ENCODE peak calls at places on chromosome 1, in eight cellular contexts. One of them, this sample, is unnamed.

GRCh38 chr1:221887091-221887746 is 145.3 kb upstream of the DUSP10 start:
- DNase-seq in RWPE1: peak; percentile 93
- DNase-seq in GM23338: no peak
- DNase-seq in choroid plexus epithelial cell: peak; percentile 62
- DNase-seq in activated B cell treated with CpG ODN at 0.5 μM for 24 hours: no peak
- DNase-seq in fibroblast of lung: peak; percentile 90
- DNase-seq in right lobe of liver: peak; percentile 56
- DNase-seq in psoas muscle: peak; percentile 92
- DNase-seq in this sample: no peak

GRCh38 chr1:21491483-21492170 is 17.6 kb upstream of the ALPL start:
- DNase-seq in RWPE1: no peak
- DNase-seq in GM23338: no peak
- DNase-seq in choroid plexus epithelial cell: peak; percentile 44
- DNase-seq in activated B cell treated with CpG ODN at 0.5 μM for 24 hours: no peak
- DNase-seq in fibroblast of lung: no peak
- DNase-seq in right lobe of liver: no peak
- DNase-seq in psoas muscle: no peak
- DNase-seq in this sample: no peak

GRCh38 chr1:245604979-245605378 is 450.2 kb downstream of the KIF26B start:
- DNase-seq in RWPE1: no peak
- DNase-seq in GM23338: no peak
- DNase-seq in choroid plexus epithelial cell: peak; percentile 63
- DNase-seq in activated B cell treated with CpG ODN at 0.5 μM for 24 hours: no peak
- DNase-seq in fibroblast of lung: peak; percentile 30
- DNase-seq in right lobe of liver: no peak
- DNase-seq in psoas muscle: no peak
- DNase-seq in this sample: no peak

GRCh38 chr1:161733526-161733925 is 12.2 kb downstream of the FCRLB start:
- DNase-seq in RWPE1: peak; percentile 68
- DNase-seq in GM23338: no peak
- DNase-seq in choroid plexus epithelial cell: peak; percentile 90
- DNase-seq in activated B cell treated with CpG ODN at 0.5 μM for 24 hours: no peak
- DNase-seq in fibroblast of lung: peak; percentile 89
- DNase-seq in right lobe of liver: no peak
- DNase-seq in psoas muscle: no peak
- DNase-seq in this sample: no peak

GRCh38 chr1:244843148-244843978 is 7.9 kb downstream of the COX20 start:
- DNase-seq in RWPE1: no peak
- DNase-seq in GM23338: no peak
- DNase-seq in choroid plexus epithelial cell: no peak
- DNase-seq in activated B cell treated with CpG ODN at 0.5 μM for 24 hours: no peak
- DNase-seq in fibroblast of lung: no peak
- DNase-seq in right lobe of liver: no peak
- DNase-seq in psoas muscle: no peak
- DNase-seq in this sample: no peak

GRCh38 chr1:31760422-31760900 is 3.7 kb downstream of the ADGRB2 start:
- DNase-seq in RWPE1: no peak
- DNase-seq in GM23338: peak; percentile 72
- DNase-seq in choroid plexus epithelial cell: no peak
- DNase-seq in activated B cell treated with CpG ODN at 0.5 μM for 24 hours: no peak
- DNase-seq in fibroblast of lung: peak; percentile 18
- DNase-seq in right lobe of liver: no peak
- DNase-seq in psoas muscle: no peak
- DNase-seq in this sample: no peak

GRCh38 chr1:204408074-204408507 is 3.5 kb downstream of the PPP1R15B start:
- DNase-seq in RWPE1: peak; percentile 59
- DNase-seq in GM23338: peak; percentile 14
- DNase-seq in choroid plexus epithelial cell: peak; percentile 83
- DNase-seq in activated B cell treated with CpG ODN at 0.5 μM for 24 hours: no peak
- DNase-seq in fibroblast of lung: peak; percentile 80
- DNase-seq in right lobe of liver: peak; percentile 80
- DNase-seq in psoas muscle: peak; percentile 85
- DNase-seq in this sample: no peak

GRCh38 chr1:185363205-185363604 is 46.2 kb upstream of the IVNS1ABP start:
- DNase-seq in RWPE1: no peak
- DNase-seq in GM23338: no peak
- DNase-seq in choroid plexus epithelial cell: peak; percentile 39
- DNase-seq in activated B cell treated with CpG ODN at 0.5 μM for 24 hours: no peak
- DNase-seq in fibroblast of lung: peak; percentile 13
- DNase-seq in right lobe of liver: no peak
- DNase-seq in psoas muscle: no peak
- DNase-seq in this sample: no peak

GRCh38 chr1:204418174-204419063 is 6.8 kb upstream of the PPP1R15B start:
- DNase-seq in RWPE1: no peak
- DNase-seq in GM23338: no peak
- DNase-seq in choroid plexus epithelial cell: peak; percentile 27
- DNase-seq in activated B cell treated with CpG ODN at 0.5 μM for 24 hours: no peak
- DNase-seq in fibroblast of lung: peak; percentile 57
- DNase-seq in right lobe of liver: no peak
- DNase-seq in psoas muscle: no peak
- DNase-seq in this sample: peak; percentile 57

GRCh38 chr1:30955448-30956015 is 47.0 kb upstream of the SDC3 start:
- DNase-seq in RWPE1: no peak
- DNase-seq in GM23338: no peak
- DNase-seq in choroid plexus epithelial cell: peak; percentile 37
- DNase-seq in activated B cell treated with CpG ODN at 0.5 μM for 24 hours: no peak
- DNase-seq in fibroblast of lung: peak; percentile 78
- DNase-seq in right lobe of liver: no peak
- DNase-seq in psoas muscle: no peak
- DNase-seq in this sample: no peak

GRCh38 chr1:52880226-52880625 is 37.7 kb downstream of the ZYG11A start:
- DNase-seq in RWPE1: no peak
- DNase-seq in GM23338: no peak
- DNase-seq in choroid plexus epithelial cell: no peak
- DNase-seq in activated B cell treated with CpG ODN at 0.5 μM for 24 hours: no peak
- DNase-seq in fibroblast of lung: no peak
- DNase-seq in right lobe of liver: no peak
- DNase-seq in psoas muscle: no peak
- DNase-seq in this sample: no peak

GRCh38 chr1:186982116-186982515 is 153.4 kb downstream of the PLA2G4A start:
- DNase-seq in RWPE1: no peak
- DNase-seq in GM23338: no peak
- DNase-seq in choroid plexus epithelial cell: no peak
- DNase-seq in activated B cell treated with CpG ODN at 0.5 μM for 24 hours: no peak
- DNase-seq in fibroblast of lung: no peak
- DNase-seq in right lobe of liver: no peak
- DNase-seq in psoas muscle: no peak
- DNase-seq in this sample: no peak

GRCh38 chr1:2300851-2301606 is 72.9 kb downstream of the SKI start:
- DNase-seq in RWPE1: no peak
- DNase-seq in GM23338: no peak
- DNase-seq in choroid plexus epithelial cell: peak; percentile 64
- DNase-seq in activated B cell treated with CpG ODN at 0.5 μM for 24 hours: peak; percentile 86
- DNase-seq in fibroblast of lung: peak; percentile 37
- DNase-seq in right lobe of liver: no peak
- DNase-seq in psoas muscle: peak; percentile 89
- DNase-seq in this sample: peak; percentile 80

GRCh38 chr1:26287033-26287711 is 7.3 kb downstream of the SH3BGRL3 start:
- DNase-seq in RWPE1: no peak
- DNase-seq in GM23338: no peak
- DNase-seq in choroid plexus epithelial cell: no peak
- DNase-seq in activated B cell treated with CpG ODN at 0.5 μM for 24 hours: peak; percentile 55
- DNase-seq in fibroblast of lung: no peak
- DNase-seq in right lobe of liver: no peak
- DNase-seq in psoas muscle: peak; percentile 85
- DNase-seq in this sample: peak; percentile 58

GRCh38 chr1:166133276-166133841 is 33.4 kb downstream of the FAM78B start:
- DNase-seq in RWPE1: no peak
- DNase-seq in GM23338: peak; percentile 52
- DNase-seq in choroid plexus epithelial cell: peak; percentile 3
- DNase-seq in activated B cell treated with CpG ODN at 0.5 μM for 24 hours: no peak
- DNase-seq in fibroblast of lung: no peak
- DNase-seq in right lobe of liver: no peak
- DNase-seq in psoas muscle: no peak
- DNase-seq in this sample: peak; percentile 22

GRCh38 chr1:91502882-91503184 is 2.2 kb downstream of the CDC7 start:
- DNase-seq in RWPE1: no peak
- DNase-seq in GM23338: no peak
- DNase-seq in choroid plexus epithelial cell: peak; percentile 41
- DNase-seq in activated B cell treated with CpG ODN at 0.5 μM for 24 hours: no peak
- DNase-seq in fibroblast of lung: peak; percentile 46
- DNase-seq in right lobe of liver: no peak
- DNase-seq in psoas muscle: no peak
- DNase-seq in this sample: no peak

GRCh38 chr1:91500756-91501526 is at the start of gene CDC7:
- DNase-seq in RWPE1: peak; percentile 93
- DNase-seq in GM23338: peak; percentile 95
- DNase-seq in choroid plexus epithelial cell: peak; percentile 93
- DNase-seq in activated B cell treated with CpG ODN at 0.5 μM for 24 hours: peak; percentile 83
- DNase-seq in fibroblast of lung: peak; percentile 85
- DNase-seq in right lobe of liver: peak; percentile 90
- DNase-seq in psoas muscle: peak; percentile 94
- DNase-seq in this sample: peak; percentile 93

GRCh38 chr1:91502138-91502881 is 1.7 kb downstream of the CDC7 start:
- DNase-seq in RWPE1: no peak
- DNase-seq in GM23338: no peak
- DNase-seq in choroid plexus epithelial cell: no peak
- DNase-seq in activated B cell treated with CpG ODN at 0.5 μM for 24 hours: no peak
- DNase-seq in fibroblast of lung: no peak
- DNase-seq in right lobe of liver: no peak
- DNase-seq in psoas muscle: no peak
- DNase-seq in this sample: no peak

GRCh38 chr1:91499904-91500755 is 521 bp upstream of the CDC7 start:
- DNase-seq in RWPE1: no peak
- DNase-seq in GM23338: peak; percentile 24
- DNase-seq in choroid plexus epithelial cell: no peak
- DNase-seq in activated B cell treated with CpG ODN at 0.5 μM for 24 hours: no peak
- DNase-seq in fibroblast of lung: no peak
- DNase-seq in right lobe of liver: no peak
- DNase-seq in psoas muscle: no peak
- DNase-seq in this sample: no peak

DNA sequence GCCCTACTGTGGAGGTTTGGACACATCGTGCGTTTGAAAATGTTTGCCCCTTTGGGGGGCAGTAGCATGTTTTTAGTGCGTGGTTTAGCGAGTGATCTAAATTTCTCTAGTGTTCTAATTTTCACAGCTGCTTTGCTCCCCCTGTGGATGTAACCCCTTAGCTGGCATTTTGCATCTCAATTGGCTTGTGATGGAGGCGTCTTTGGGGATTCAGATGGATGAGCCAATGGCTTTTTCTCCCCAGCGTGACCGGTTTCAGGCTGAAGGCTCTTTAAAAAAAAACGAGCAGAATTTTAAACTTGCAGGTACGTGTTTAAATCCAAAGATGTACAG is 842 bp downstream of the CDC7 start:
- DNase-seq in RWPE1: peak; percentile 52
- DNase-seq in GM23338: peak; percentile 70
- DNase-seq in choroid plexus epithelial cell: peak; percentile 55
- DNase-seq in activated B cell treated with CpG ODN at 0.5 μM for 24 hours: no peak
- DNase-seq in fibroblast of lung: peak; percentile 58
- DNase-seq in right lobe of liver: no peak
- DNase-seq in psoas muscle: no peak
- DNase-seq in this sample: peak; percentile 25
- TF ChIP-seq CTCF in RWPE1: peak; percentile 10
- TF ChIP-seq CTCF in GM23338: no peak
- TF ChIP-seq CTCF in choroid plexus epithelial cell: no peak
- TF ChIP-seq CTCF in activated B cell treated with CpG ODN at 0.5 μM for 24 hours: no peak
- TF ChIP-seq CTCF in fibroblast of lung: no peak
- TF ChIP-seq CTCF in right lobe of liver: no peak
- TF ChIP-seq CTCF in psoas muscle: no peak
- TF ChIP-seq CTCF in this sample: no peak

GRCh38 chr1:154478639-154479038 is 23.4 kb upstream of the TDRD10 start:
- DNase-seq in RWPE1: no peak
- DNase-seq in GM23338: peak; percentile 52
- DNase-seq in choroid plexus epithelial cell: peak; percentile 49
- DNase-seq in activated B cell treated with CpG ODN at 0.5 μM for 24 hours: no peak
- DNase-seq in fibroblast of lung: peak; percentile 29
- DNase-seq in right lobe of liver: peak; percentile 27
- DNase-seq in psoas muscle: no peak
- DNase-seq in this sample: peak; percentile 47
- TF ChIP-seq CTCF in RWPE1: no peak
- TF ChIP-seq CTCF in GM23338: no peak
- TF ChIP-seq CTCF in choroid plexus epithelial cell: peak; percentile 34
- TF ChIP-seq CTCF in activated B cell treated with CpG ODN at 0.5 μM for 24 hours: no peak
- TF ChIP-seq CTCF in fibroblast of lung: no peak
- TF ChIP-seq CTCF in right lobe of liver: no peak
- TF ChIP-seq CTCF in psoas muscle: no peak
- TF ChIP-seq CTCF in this sample: peak; percentile 3

GRCh38 chr1:113976609-113977278 is 2.5 kb upstream of the OLFML3 start:
- DNase-seq in RWPE1: peak; percentile 21
- DNase-seq in GM23338: peak; percentile 79
- DNase-seq in choroid plexus epithelial cell: peak; percentile 79
- DNase-seq in activated B cell treated with CpG ODN at 0.5 μM for 24 hours: no peak
- DNase-seq in fibroblast of lung: peak; percentile 67
- DNase-seq in right lobe of liver: no peak
- DNase-seq in psoas muscle: peak; percentile 73
- DNase-seq in this sample: no peak
- TF ChIP-seq CTCF in RWPE1: peak; percentile 29
- TF ChIP-seq CTCF in GM23338: peak; percentile 55
- TF ChIP-seq CTCF in choroid plexus epithelial cell: peak; percentile 86
- TF ChIP-seq CTCF in activated B cell treated with CpG ODN at 0.5 μM for 24 hours: no peak
- TF ChIP-seq CTCF in fibroblast of lung: peak; percentile 83
- TF ChIP-seq CTCF in right lobe of liver: peak; percentile 27
- TF ChIP-seq CTCF in psoas muscle: peak; percentile 43
- TF ChIP-seq CTCF in this sample: peak; percentile 27

GRCh38 chr1:180503274-180503862 is 991 bp upstream of the ACBD6 start:
- DNase-seq in RWPE1: no peak
- DNase-seq in GM23338: no peak
- DNase-seq in choroid plexus epithelial cell: peak; percentile 37
- DNase-seq in activated B cell treated with CpG ODN at 0.5 μM for 24 hours: no peak
- DNase-seq in fibroblast of lung: no peak
- DNase-seq in right lobe of liver: no peak
- DNase-seq in psoas muscle: no peak
- DNase-seq in this sample: peak; percentile 24

GRCh38 chr1:180504186-180504585 is 1.8 kb upstream of the ACBD6 start:
- DNase-seq in RWPE1: no peak
- DNase-seq in GM23338: no peak
- DNase-seq in choroid plexus epithelial cell: no peak
- DNase-seq in activated B cell treated with CpG ODN at 0.5 μM for 24 hours: no peak
- DNase-seq in fibroblast of lung: no peak
- DNase-seq in right lobe of liver: no peak
- DNase-seq in psoas muscle: no peak
- DNase-seq in this sample: no peak

GRCh38 chr1:180501865-180502360 is 464 bp downstream of the ACBD6 start:
- DNase-seq in RWPE1: peak; percentile 65
- DNase-seq in GM23338: peak; percentile 84
- DNase-seq in choroid plexus epithelial cell: no peak
- DNase-seq in activated B cell treated with CpG ODN at 0.5 μM for 24 hours: no peak
- DNase-seq in fibroblast of lung: no peak
- DNase-seq in right lobe of liver: no peak
- DNase-seq in psoas muscle: no peak
- DNase-seq in this sample: peak; percentile 73

GRCh38 chr1:180500689-180501088 is 1.7 kb downstream of the ACBD6 start:
- DNase-seq in RWPE1: no peak
- DNase-seq in GM23338: no peak
- DNase-seq in choroid plexus epithelial cell: no peak
- DNase-seq in activated B cell treated with CpG ODN at 0.5 μM for 24 hours: no peak
- DNase-seq in fibroblast of lung: no peak
- DNase-seq in right lobe of liver: no peak
- DNase-seq in psoas muscle: no peak
- DNase-seq in this sample: no peak

GRCh38 chr1:180502361-180503273 is at the start of gene ACBD6:
- DNase-seq in RWPE1: peak; percentile 87
- DNase-seq in GM23338: peak; percentile 90
- DNase-seq in choroid plexus epithelial cell: peak; percentile 91
- DNase-seq in activated B cell treated with CpG ODN at 0.5 μM for 24 hours: peak; percentile 82
- DNase-seq in fibroblast of lung: peak; percentile 84
- DNase-seq in right lobe of liver: peak; percentile 84
- DNase-seq in psoas muscle: peak; percentile 90
- DNase-seq in this sample: peak; percentile 89
- TF ChIP-seq CTCF in RWPE1: no peak
- TF ChIP-seq CTCF in GM23338: no peak
- TF ChIP-seq CTCF in choroid plexus epithelial cell: peak; percentile 26
- TF ChIP-seq CTCF in activated B cell treated with CpG ODN at 0.5 μM for 24 hours: no peak
- TF ChIP-seq CTCF in fibroblast of lung: no peak
- TF ChIP-seq CTCF in right lobe of liver: no peak
- TF ChIP-seq CTCF in psoas muscle: no peak
- TF ChIP-seq CTCF in this sample: no peak

GRCh38 chr1:232170909-232171308 is 459.0 kb downstream of the SIPA1L2 start:
- DNase-seq in RWPE1: no peak
- DNase-seq in GM23338: no peak
- DNase-seq in choroid plexus epithelial cell: no peak
- DNase-seq in activated B cell treated with CpG ODN at 0.5 μM for 24 hours: no peak
- DNase-seq in fibroblast of lung: no peak
- DNase-seq in right lobe of liver: no peak
- DNase-seq in psoas muscle: no peak
- DNase-seq in this sample: no peak
- TF ChIP-seq CTCF in RWPE1: no peak
- TF ChIP-seq CTCF in GM23338: no peak
- TF ChIP-seq CTCF in choroid plexus epithelial cell: peak; percentile 37
- TF ChIP-seq CTCF in activated B cell treated with CpG ODN at 0.5 μM for 24 hours: no peak
- TF ChIP-seq CTCF in fibroblast of lung: no peak
- TF ChIP-seq CTCF in right lobe of liver: no peak
- TF ChIP-seq CTCF in psoas muscle: no peak
- TF ChIP-seq CTCF in this sample: no peak